ENCODE peak calls at places on chromosome 13, in six cellular contexts. G is HCT116, F is right lobe of liver, H is endothelial cell of umbilical vein, O is adrenal gland, E is tibial nerve. X is an unnamed sample. For H3K4me1, the result is how much of the 10 kb centered on the place peaks cover.

GRCh38 chr13:66915596-66916185 is 314.4 kb downstream of the PCDH9 start:
- DNase-seq in G (no peak), F (no peak), H (peak), O (no peak), E (no peak), X (no peak)

GRCh38 chr13:31631071-31631470 is 108.3 kb upstream of the RXFP2 start:
- DNase-seq in G (no peak), F (no peak), H (peak), O (no peak), E (no peak), X (no peak)

GRCh38 chr13:81171065-81171647 is 830.2 kb upstream of the SPRY2 start:
- DNase-seq in G (peak), F (no peak), H (peak), O (no peak), E (no peak), X (no peak)

GRCh38 chr13:35994131-35994966 is 136.8 kb downstream of the DCLK1 start:
- DNase-seq in G (no peak), F (no peak), H (no peak), O (peak), E (no peak), X (no peak)

GRCh38 chr13:107860284-107860683 is 355.1 kb downstream of the LIG4 start:
- DNase-seq in G (no peak), F (no peak), H (no peak), O (no peak), E (no peak), X (no peak)

GRCh38 chr13:100497394-100497793 is 91.2 kb downstream of the GGACT start:
- DNase-seq in G (no peak), F (no peak), H (peak), O (no peak), E (no peak), X (no peak)

GRCh38 chr13:102333320-102334181 is 68.3 kb downstream of the FGF14 start:
- DNase-seq in G (no peak), F (no peak), H (no peak), O (no peak), E (no peak), X (no peak)

GRCh38 chr13:20193142-20193923 is 595 bp upstream of the GJB2 start:
- DNase-seq in G (no peak), F (no peak), H (no peak), O (no peak), E (no peak), X (no peak)

GRCh38 chr13:114049026-114049425 is 75.2 kb upstream of the C13orf46 start:
- DNase-seq in G (no peak), F (no peak), H (no peak), O (no peak), E (no peak), X (peak)

GRCh38 chr13:31119966-31120733 is 41.6 kb downstream of the HSPH1 start:
- DNase-seq in G (no peak), F (no peak), H (no peak), O (no peak), E (no peak), X (no peak)

GRCh38 chr13:114002009-114002544 is 28.2 kb upstream of the C13orf46 start:
- DNase-seq in G (no peak), F (peak), H (no peak), O (no peak), E (no peak), X (peak)

GRCh38 chr13:103556681-103557080 is 490.5 kb upstream of the SLC10A2 start:
- DNase-seq in G (no peak), F (no peak), H (no peak), O (no peak), E (no peak), X (no peak)

GRCh38 chr13:100323937-100324336 is 235.0 kb downstream of the PCCA start:
- DNase-seq in G (no peak), F (no peak), H (no peak), O (no peak), E (no peak), X (no peak)

GRCh38 chr13:94272038-94272437 is 207.4 kb downstream of the DCT start:
- DNase-seq in G (no peak), F (no peak), H (no peak), O (no peak), E (no peak), X (no peak)

GRCh38 chr13:38707433-38707832 is 20.6 kb downstream of the FREM2 start:
- DNase-seq in G (no peak), F (no peak), H (no peak), O (no peak), E (no peak), X (no peak)
- TF ChIP-seq POLR2A in G (no peak), F (no peak), H (no peak), O (no peak), E (no peak), X (no peak)

DNA sequence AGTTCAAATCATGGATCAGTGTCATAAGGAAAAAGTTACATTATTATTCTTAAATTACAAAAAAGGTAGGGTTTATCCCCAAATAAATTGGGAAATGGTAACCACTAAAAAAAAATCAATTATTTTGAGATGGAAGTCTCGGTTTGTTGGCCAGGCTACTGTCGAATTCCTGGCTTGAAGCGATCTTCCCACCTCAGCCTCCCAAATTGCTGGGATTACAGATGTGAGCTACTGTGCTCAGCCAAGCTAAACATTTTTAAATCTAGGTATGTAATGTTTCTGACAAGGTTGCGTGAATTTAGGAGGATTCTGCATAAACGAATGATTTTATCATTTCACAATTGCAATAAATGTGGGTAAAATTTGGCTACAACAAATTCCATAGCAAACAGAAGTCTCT is 2.0 kb downstream of the NAA16 start:
- DNase-seq in G (no peak), F (no peak), H (no peak), O (no peak), E (no peak), X (no peak)
- H3K4me3 ChIP-seq in G (no peak), F (no peak), H (peak), O (no peak), E (no peak), X (no peak)

DNA sequence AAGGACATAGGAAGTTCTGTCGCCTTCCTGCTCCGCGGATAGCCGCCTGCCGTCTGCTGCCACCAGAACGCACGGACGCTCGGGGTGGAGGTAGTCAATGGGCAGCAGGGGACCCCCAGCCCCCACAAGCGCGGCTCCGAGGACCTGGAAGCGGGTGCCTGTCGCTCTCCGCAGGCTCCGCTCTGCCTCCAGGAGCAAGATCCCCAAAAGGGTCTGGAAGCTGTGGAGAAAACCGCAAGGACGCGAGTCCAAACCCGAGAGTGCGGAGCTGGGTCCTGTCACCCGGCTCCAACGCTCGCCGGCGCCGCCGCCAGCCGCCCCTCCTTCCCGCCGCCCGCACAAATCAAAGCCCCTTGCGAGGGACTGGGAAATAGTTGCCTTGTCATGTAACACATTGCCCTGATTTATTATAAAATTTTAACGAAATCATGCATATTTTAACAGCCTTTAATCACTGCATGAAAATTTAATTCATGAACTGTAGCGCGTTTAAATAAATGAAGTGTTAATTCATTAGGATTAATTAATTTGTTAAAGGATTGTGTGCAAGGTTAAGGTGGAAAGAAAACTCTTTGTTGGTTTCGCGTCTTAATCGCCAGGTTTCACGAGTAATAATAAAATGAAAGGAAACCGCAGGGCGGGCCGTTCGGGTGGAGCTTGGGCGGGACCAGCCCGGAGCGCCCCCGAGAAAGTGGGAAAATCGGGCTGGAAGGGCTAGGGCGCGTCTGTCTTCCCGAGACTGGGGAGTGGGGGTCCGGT is 5.5 kb upstream of the POU4F1 start:
- DNase-seq in G (no peak), F (peak), H (peak), O (no peak), E (no peak), X (peak)
- H3K4me1 ChIP-seq in G (under half), F (under half), H (under half), O (under half), E (under half), X (under half)

GRCh38 chr13:110617326-110618072 is 2.2 kb downstream of the NAXD start:
- DNase-seq in G (no peak), F (peak), H (peak), O (peak), E (no peak), X (no peak)

GRCh38 chr13:110615005-110615321 is 382 bp upstream of the NAXD start:
- DNase-seq in G (no peak), F (no peak), H (no peak), O (no peak), E (no peak), X (no peak)

GRCh38 chr13:110616103-110617101 is 1.1 kb downstream of the NAXD start:
- DNase-seq in G (peak), F (peak), H (peak), O (peak), E (no peak), X (peak)

GRCh38 chr13:110618167-110618566 is 2.8 kb downstream of the NAXD start:
- DNase-seq in G (no peak), F (no peak), H (no peak), O (no peak), E (no peak), X (no peak)

GRCh38 chr13:110615322-110616102 is at the start of gene NAXD:
- DNase-seq in G (peak), F (peak), H (peak), O (peak), E (peak), X (peak)
- TF ChIP-seq POLR2A in G (no peak), F (peak), H (peak), O (peak), E (no peak), X (no peak)

DNA sequence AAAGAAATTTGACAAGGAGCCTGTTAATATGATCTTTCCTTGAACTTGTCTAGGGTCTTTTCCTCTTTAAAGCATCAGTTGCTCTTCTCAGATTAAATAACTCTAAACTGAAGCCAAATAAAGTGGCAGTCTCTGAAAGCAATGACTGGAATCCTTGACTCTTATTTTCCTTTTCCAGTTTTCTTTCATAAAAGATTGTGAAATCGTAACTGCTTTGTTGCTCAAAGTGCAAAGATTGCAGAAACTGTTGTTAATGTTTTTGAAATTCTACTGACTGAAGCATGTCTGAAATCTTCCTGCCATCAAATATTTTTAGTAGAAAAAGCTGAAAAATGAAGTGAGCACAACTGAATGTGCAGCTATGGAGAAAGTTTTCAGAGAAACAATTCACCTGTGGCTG is 1.9 kb downstream of the NHLRC3 start:
- DNase-seq in G (no peak), F (no peak), H (no peak), O (no peak), E (no peak), X (no peak)
- H3K4me3 ChIP-seq in G (no peak), F (no peak), H (no peak), O (no peak), E (no peak), X (peak)

DNA sequence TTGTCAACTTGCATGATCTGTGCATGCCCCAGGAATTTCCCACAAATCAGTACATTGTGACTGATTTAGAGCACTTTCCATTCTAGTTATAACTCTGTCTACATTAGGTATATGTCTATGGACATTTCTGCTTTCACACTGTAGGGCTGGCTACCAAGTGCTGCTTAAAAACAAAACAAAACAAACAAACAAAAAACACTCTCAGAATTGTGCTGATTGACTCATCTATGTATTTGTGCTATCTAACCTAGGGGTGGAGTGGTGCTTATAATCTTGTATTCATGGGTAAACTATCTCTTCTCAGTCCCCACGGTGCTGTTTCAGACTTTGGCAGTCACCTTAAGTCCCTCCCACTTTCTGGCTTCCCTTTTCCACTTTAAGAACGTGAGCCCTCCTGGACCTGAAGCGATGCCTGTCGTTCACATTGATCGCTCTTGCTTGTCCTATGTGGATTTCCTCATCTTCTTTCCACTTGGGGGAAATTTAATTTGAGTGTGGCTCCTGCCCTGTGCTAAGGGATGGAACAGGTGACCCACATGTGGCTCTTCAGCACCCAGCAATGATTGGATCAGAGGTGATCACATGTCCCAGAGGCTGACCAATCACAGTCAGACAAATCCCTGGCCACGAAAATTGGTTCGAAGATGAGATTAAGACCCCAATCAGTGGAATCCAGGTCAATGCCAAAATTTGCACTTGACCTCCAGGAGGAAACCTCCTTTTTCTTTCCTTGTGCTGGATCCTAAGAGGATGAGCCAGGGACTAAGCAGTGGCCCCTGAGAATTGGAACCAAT is 23.9 kb downstream of the AMER2 start:
- DNase-seq in G (no peak), F (no peak), H (no peak), O (no peak), E (no peak), X (no peak)
- H3K4me1 ChIP-seq in G (under half), F (under half), H (under half), O (under half), E (under half), X (under half)

X was measured in spleen.